ENCODE peak calls at places on chromosomes 12 and 14, in four cellular contexts. One of them, this sample, is unnamed.
A peak's percentile ranks its signal among the peaks of the same experiment; 100 is the strongest.

GRCh38 chr12:71594214-71594948 is 69.3 kb downstream of the ZFC3H1 start:
- ATAC-seq in HepG2: peak; percentile 68
- ATAC-seq in A549: peak; percentile 72
- ATAC-seq in GM12878: no peak
- ATAC-seq in this sample: no peak

GRCh38 chr12:101772019-101772774 is 32.9 kb upstream of the SYCP3 start:
- ATAC-seq in HepG2: no peak
- ATAC-seq in A549: no peak
- ATAC-seq in GM12878: no peak
- ATAC-seq in this sample: no peak

GRCh38 chr14:64117671-64118402 is 176.3 kb downstream of the ESR2 start:
- ATAC-seq in HepG2: no peak
- ATAC-seq in A549: no peak
- ATAC-seq in GM12878: no peak
- ATAC-seq in this sample: peak; percentile 91

GRCh38 chr14:64966976-64967375 is 5.2 kb downstream of the RAB15 start:
- ATAC-seq in HepG2: no peak
- ATAC-seq in A549: no peak
- ATAC-seq in GM12878: no peak
- ATAC-seq in this sample: no peak

GRCh38 chr12:101854747-101855146 is 22.6 kb upstream of the DRAM1 start:
- ATAC-seq in HepG2: no peak
- ATAC-seq in A549: no peak
- ATAC-seq in GM12878: peak; percentile 69
- ATAC-seq in this sample: no peak

GRCh38 chr12:30794591-30795409 is 40.0 kb upstream of the CAPRIN2 start:
- ATAC-seq in HepG2: peak; percentile 22
- ATAC-seq in A549: peak; percentile 72
- ATAC-seq in GM12878: peak; percentile 27
- ATAC-seq in this sample: peak; percentile 18

GRCh38 chr12:6443361-6443983 is 1.3 kb upstream of the CD27 start:
- ATAC-seq in HepG2: no peak
- ATAC-seq in A549: no peak
- ATAC-seq in GM12878: peak; percentile 47
- ATAC-seq in this sample: no peak

GRCh38 chr12:93962336-93962735 is 186.0 kb upstream of the PLXNC1 start:
- ATAC-seq in HepG2: no peak
- ATAC-seq in A549: no peak
- ATAC-seq in GM12878: no peak
- ATAC-seq in this sample: no peak

GRCh38 chr14:77113644-77114043 is 15.6 kb downstream of the CIPC start:
- ATAC-seq in HepG2: no peak
- ATAC-seq in A549: peak; percentile 30
- ATAC-seq in GM12878: no peak
- ATAC-seq in this sample: no peak

GRCh38 chr12:68557011-68557715 is 53.5 kb upstream of the RAP1B start:
- ATAC-seq in HepG2: no peak
- ATAC-seq in A549: peak; percentile 47
- ATAC-seq in GM12878: no peak
- ATAC-seq in this sample: no peak

GRCh38 chr14:69664190-69664742 is 52.9 kb downstream of the SUSD6 start:
- ATAC-seq in HepG2: no peak
- ATAC-seq in A549: no peak
- ATAC-seq in GM12878: no peak
- ATAC-seq in this sample: no peak
- TF ChIP-seq EP300 in HepG2: no peak
- TF ChIP-seq EP300 in A549: no peak
- TF ChIP-seq EP300 in GM12878: no peak
- TF ChIP-seq EP300 in this sample: no peak

GRCh38 chr12:109999983-110000505 is 814 bp downstream of the ANKRD13A start:
- ATAC-seq in HepG2: no peak
- ATAC-seq in A549: no peak
- ATAC-seq in GM12878: peak; percentile 0
- ATAC-seq in this sample: no peak

GRCh38 chr12:109997393-109997792 is 1.2 kb upstream of the GIT2 start:
- ATAC-seq in HepG2: no peak
- ATAC-seq in A549: no peak
- ATAC-seq in GM12878: no peak
- ATAC-seq in this sample: no peak

GRCh38 chr12:109998241-109998903 is 858 bp upstream of the ANKRD13A start:
- ATAC-seq in HepG2: no peak
- ATAC-seq in A549: peak; percentile 1
- ATAC-seq in GM12878: no peak
- ATAC-seq in this sample: no peak

GRCh38 chr12:109999649-109999971 is 380 bp downstream of the ANKRD13A start:
- ATAC-seq in HepG2: no peak
- ATAC-seq in A549: no peak
- ATAC-seq in GM12878: no peak
- ATAC-seq in this sample: no peak

GRCh38 chr12:109998904-109999648 is at the start of gene ANKRD13A:
- ATAC-seq in HepG2: peak; percentile 77
- ATAC-seq in A549: peak; percentile 87
- ATAC-seq in GM12878: peak; percentile 65
- ATAC-seq in this sample: peak; percentile 93
- TF ChIP-seq POLR2A in HepG2: peak; percentile 90
- TF ChIP-seq POLR2A in A549: peak; percentile 67
- TF ChIP-seq POLR2A in GM12878: peak; percentile 96
- TF ChIP-seq POLR2A in this sample: peak; percentile 58

GRCh38 chr12:120961604-120962486 is 16.5 kb upstream of the HNF1A start:
- ATAC-seq in HepG2: peak; percentile 30
- ATAC-seq in A549: peak; percentile 55
- ATAC-seq in GM12878: no peak
- ATAC-seq in this sample: no peak
- H3K27ac ChIP-seq in HepG2: peak overlapping the region; percentile 28
- H3K27ac ChIP-seq in A549: peak overlapping the region; percentile 15
- H3K27ac ChIP-seq in GM12878: no peak overlapping the region
- H3K27ac ChIP-seq in this sample: no peak overlapping the region

GRCh38 chr12:120689397-120690082 is 2.6 kb downstream of the MLEC start:
- ATAC-seq in HepG2: no peak
- ATAC-seq in A549: no peak
- ATAC-seq in GM12878: no peak
- ATAC-seq in this sample: no peak

GRCh38 chr12:120693848-120694247 is 6.9 kb downstream of the MLEC start:
- ATAC-seq in HepG2: no peak
- ATAC-seq in A549: no peak
- ATAC-seq in GM12878: no peak
- ATAC-seq in this sample: no peak

GRCh38 chr12:120690083-120690450 is 3.1 kb downstream of the MLEC start:
- ATAC-seq in HepG2: no peak
- ATAC-seq in A549: no peak
- ATAC-seq in GM12878: no peak
- ATAC-seq in this sample: no peak

GRCh38 chr12:120690978-120691377 is 4.0 kb downstream of the MLEC start:
- ATAC-seq in HepG2: no peak
- ATAC-seq in A549: no peak
- ATAC-seq in GM12878: no peak
- ATAC-seq in this sample: no peak

GRCh38 chr12:120692524-120693033 is 5.6 kb downstream of the MLEC start:
- ATAC-seq in HepG2: peak; percentile 51
- ATAC-seq in A549: peak; percentile 58
- ATAC-seq in GM12878: no peak
- ATAC-seq in this sample: no peak
- TF ChIP-seq EP300 in HepG2: no peak
- TF ChIP-seq EP300 in A549: peak; percentile 35
- TF ChIP-seq EP300 in GM12878: no peak
- TF ChIP-seq EP300 in this sample: no peak

GRCh38 chr12:95790025-95790911 is at the start of gene NTN4:
- ATAC-seq in HepG2: peak; percentile 81
- ATAC-seq in A549: peak; percentile 72
- ATAC-seq in GM12878: peak; percentile 60
- ATAC-seq in this sample: peak; percentile 67
- TF ChIP-seq POLR2A in HepG2: no peak
- TF ChIP-seq POLR2A in A549: peak; percentile 35
- TF ChIP-seq POLR2A in GM12878: no peak
- TF ChIP-seq POLR2A in this sample: peak; percentile 50

This sample was measured in gastroesophageal sphincter.